ENCODE peak calls at places on chromosomes 2 and 18, in eight cellular contexts. X is GM13977; Q is GDM1; Y is A549; W is activated CD8-positive, alpha-beta memory T cell treated with anti-CD3 and anti-CD28 coated beads, Interleukin-2, amount 50 U/mL, for 4 hours; D is T-helper 1 cell; G is OCI-M1; J is T-helper 9 cell. I is an unnamed sample.

GRCh38 chr2:45882707-45883106 is 231.2 kb downstream of the PRKCE start:
- DNase-seq in X (no peak), Q (no peak), Y (no peak), W (no peak), D (no peak), G (no peak), J (no peak), I (no peak)

GRCh38 chr2:215579809-215580208 is 143.9 kb upstream of the FN1 start:
- DNase-seq in X (no peak), Q (no peak), Y (no peak), W (no peak), D (no peak), G (no peak), J (no peak), I (no peak)

GRCh38 chr2:108630567-108631405 is 88.5 kb upstream of the RANBP2 start:
- DNase-seq in X (no peak), Q (no peak), Y (no peak), W (no peak), D (no peak), G (no peak), J (no peak), I (no peak)

GRCh38 chr18:11043694-11044093 is 105.7 kb downstream of the PIEZO2 start:
- DNase-seq in X (no peak), Q (no peak), Y (no peak), W (no peak), D (no peak), G (no peak), J (no peak), I (no peak)

GRCh38 chr2:29250977-29251376 is 135.8 kb downstream of the CLIP4 start:
- DNase-seq in X (no peak), Q (no peak), Y (no peak), W (no peak), D (no peak), G (no peak), J (no peak), I (no peak)

GRCh38 chr2:188293601-188294482 is 2.2 kb downstream of the GULP1 start:
- DNase-seq in X (no peak), Q (no peak), Y (peak; percentile 15), W (no peak), D (no peak), G (no peak), J (no peak), I (no peak)

GRCh38 chr2:23513245-23513880 is 128.4 kb downstream of the KLHL29 start:
- DNase-seq in X (no peak), Q (no peak), Y (no peak), W (no peak), D (no peak), G (no peak), J (no peak), I (no peak)

GRCh38 chr2:37349376-37349775 is 4.9 kb downstream of the QPCT start:
- DNase-seq in X (no peak), Q (no peak), Y (no peak), W (no peak), D (no peak), G (peak; percentile 38), J (no peak), I (peak; percentile 25)

GRCh38 chr2:238358763-238359162 is 38.4 kb downstream of the TRAF3IP1 start:
- DNase-seq in X (no peak), Q (no peak), Y (no peak), W (no peak), D (no peak), G (no peak), J (no peak), I (no peak)

GRCh38 chr2:168039885-168040284 is 207.5 kb downstream of the STK39 start:
- DNase-seq in X (no peak), Q (no peak), Y (no peak), W (no peak), D (no peak), G (no peak), J (no peak), I (no peak)

GRCh38 chr2:150090031-150090430 is 397.4 kb downstream of the RND3 start:
- DNase-seq in X (no peak), Q (no peak), Y (no peak), W (no peak), D (no peak), G (no peak), J (no peak), I (no peak)

I was measured in iPS-NIHi11.